ENCODE peak calls at places on chromosomes 3 and 15, in ten cellular contexts. C is EH; R is activated naive CD4-positive, alpha-beta T cell; O is GM18507; L is NCI-H1092 treated with DMSO at 0.1 percent for 48 hours; F is HCEC 1CT; E is NCI-H2107; G is NCI-H1105 treated with DMSO at 0.1 percent for 48 hours; Q is ACHN; B is ovary. U is an unnamed sample.

GRCh38 chr15:75145027-75145841 is 56.4 kb upstream of the C15orf39 start:
- DNase-seq in C (no peak), R (no peak), O (no peak), L (no peak), F (peak), E (no peak), G (no peak), Q (no peak), B (no peak), U (no peak)

GRCh38 chr3:141052570-141053069 is 1.5 kb downstream of the SPSB4 start:
- DNase-seq in C (no peak), R (no peak), O (no peak), L (peak), F (no peak), E (no peak), G (peak), Q (no peak), B (no peak), U (no peak)

GRCh38 chr3:129560931-129561594 is 18.1 kb downstream of the H1-8 start:
- DNase-seq in C (peak), R (no peak), O (no peak), L (peak), F (peak), E (no peak), G (no peak), Q (no peak), B (peak), U (peak)

GRCh38 chr3:31762888-31763351 is 218.1 kb downstream of the OSBPL10 start:
- DNase-seq in C (no peak), R (no peak), O (no peak), L (no peak), F (no peak), E (no peak), G (no peak), Q (peak), B (no peak), U (peak)

GRCh38 chr15:29278436-29279099 is 8.9 kb upstream of the NSMCE3 start:
- DNase-seq in C (peak), R (no peak), O (no peak), L (no peak), F (peak), E (no peak), G (no peak), Q (peak), B (no peak), U (peak)

GRCh38 chr3:149263856-149264255 is 42.2 kb upstream of the CP start:
- DNase-seq in C (no peak), R (no peak), O (no peak), L (no peak), F (no peak), E (no peak), G (no peak), Q (no peak), B (no peak), U (no peak)

GRCh38 chr3:184052773-184053172 is at the start of gene HTR3C:
- DNase-seq in C (no peak), R (no peak), O (no peak), L (no peak), F (no peak), E (no peak), G (no peak), Q (no peak), B (no peak), U (no peak)

GRCh38 chr3:61876797-61877196 is 315.4 kb downstream of the PTPRG start:
- DNase-seq in C (peak), R (no peak), O (no peak), L (no peak), F (peak), E (no peak), G (no peak), Q (no peak), B (no peak), U (peak)

GRCh38 chr3:6568999-6569493 is 291.9 kb upstream of the GRM7 start:
- DNase-seq in C (no peak), R (no peak), O (no peak), L (no peak), F (no peak), E (no peak), G (no peak), Q (no peak), B (no peak), U (no peak)

GRCh38 chr3:13494463-13495350 is 14.6 kb downstream of the HDAC11 start:
- DNase-seq in C (peak), R (no peak), O (no peak), L (no peak), F (no peak), E (no peak), G (no peak), Q (no peak), B (peak), U (peak)

GRCh38 chr3:174938102-174938501 is 79.0 kb downstream of the NAALADL2 start:
- DNase-seq in C (peak), R (no peak), O (no peak), L (no peak), F (no peak), E (no peak), G (no peak), Q (no peak), B (no peak), U (no peak)

GRCh38 chr15:33007295-33007855 is 187.1 kb downstream of the FMN1 start:
- DNase-seq in C (peak), R (no peak), O (no peak), L (no peak), F (peak), E (no peak), G (no peak), Q (peak), B (no peak), U (peak)

GRCh38 chr15:77493324-77493907 is 72.7 kb downstream of the HMG20A start:
- DNase-seq in C (peak), R (no peak), O (no peak), L (no peak), F (peak), E (no peak), G (no peak), Q (no peak), B (no peak), U (no peak)

GRCh38 chr15:88656760-88657221 is 18.0 kb downstream of the ISG20 start:
- DNase-seq in C (no peak), R (no peak), O (peak), L (no peak), F (no peak), E (no peak), G (no peak), Q (no peak), B (no peak), U (no peak)

GRCh38 chr3:134846943-134847342 is 51.9 kb downstream of the EPHB1 start:
- DNase-seq in C (peak), R (no peak), O (no peak), L (no peak), F (no peak), E (no peak), G (no peak), Q (peak), B (no peak), U (peak)

GRCh38 chr3:15427981-15428380 is 583 bp downstream of the EAF1 start:
- DNase-seq in C (no peak), R (no peak), O (no peak), L (no peak), F (no peak), E (no peak), G (no peak), Q (no peak), B (no peak), U (no peak)

GRCh38 chr3:193816656-193817311 is 223.8 kb downstream of the OPA1 start:
- DNase-seq in C (peak), R (no peak), O (no peak), L (peak), F (no peak), E (no peak), G (peak), Q (no peak), B (peak), U (peak)

GRCh38 chr3:40930772-40931171 is 268.5 kb upstream of the CTNNB1 start:
- DNase-seq in C (no peak), R (no peak), O (no peak), L (no peak), F (no peak), E (no peak), G (no peak), Q (no peak), B (no peak), U (no peak)

GRCh38 chr3:33173672-33174071 is 44.9 kb downstream of the SUSD5 start:
- DNase-seq in C (no peak), R (no peak), O (no peak), L (no peak), F (no peak), E (no peak), G (no peak), Q (no peak), B (no peak), U (no peak)

GRCh38 chr3:56754753-56755365 is 46.9 kb downstream of the ARHGEF3 start:
- DNase-seq in C (no peak), R (peak), O (peak), L (no peak), F (no peak), E (no peak), G (no peak), Q (no peak), B (no peak), U (no peak)

GRCh38 chr15:63752979-63753378 is 80.8 kb downstream of the HERC1 start:
- DNase-seq in C (no peak), R (no peak), O (no peak), L (no peak), F (no peak), E (no peak), G (no peak), Q (no peak), B (no peak), U (no peak)

GRCh38 chr3:183897606-183898384 is 13.1 kb upstream of the PARL start:
- DNase-seq in C (no peak), R (no peak), O (no peak), L (peak), F (no peak), E (peak), G (no peak), Q (no peak), B (no peak), U (no peak)